ENCODE peak calls at places on chromosomes 1 and 21, in seven cellular contexts. M, O, K, U, Q, H and E are unnamed samples.

GRCh38 chr1:244603498-244603897 is 49.4 kb upstream of the DESI2 start:
- DNase-seq in M (no peak), O (peak; percentile 34), K (no peak), U (no peak), Q (no peak), H (no peak), E (no peak)

GRCh38 chr1:62040450-62040849 is 154.2 kb upstream of the L1TD1 start:
- DNase-seq in M (no peak), O (no peak), K (no peak), U (no peak), Q (no peak), H (no peak), E (no peak)

GRCh38 chr1:47934243-47934805 is 62.9 kb downstream of the TRABD2B start:
- DNase-seq in M (no peak), O (no peak), K (no peak), U (peak; percentile 6), Q (peak; percentile 90), H (no peak), E (no peak)

GRCh38 chr1:91730781-91731732 is 154.9 kb downstream of the TGFBR3 start:
- DNase-seq in M (no peak), O (peak; percentile 83), K (no peak), U (no peak), Q (no peak), H (no peak), E (no peak)

GRCh38 chr1:227944931-227945890 is 2.5 kb downstream of the WNT9A start:
- DNase-seq in M (peak; percentile 48), O (peak; percentile 16), K (no peak), U (no peak), Q (peak; percentile 66), H (no peak), E (no peak)

GRCh38 chr1:56709269-56709880 is 64.3 kb downstream of the PRKAA2 start:
- DNase-seq in M (peak; percentile 41), O (peak; percentile 49), K (no peak), U (no peak), Q (no peak), H (no peak), E (no peak)

GRCh38 chr1:12547586-12548225 is 70.3 kb downstream of the DHRS3 start:
- DNase-seq in M (no peak), O (no peak), K (no peak), U (no peak), Q (peak; percentile 71), H (no peak), E (no peak)

GRCh38 chr1:116540088-116540487 is 30.7 kb downstream of the CD58 start:
- DNase-seq in M (no peak), O (no peak), K (no peak), U (no peak), Q (no peak), H (no peak), E (no peak)

GRCh38 chr1:178620584-178621475 is 104.2 kb upstream of the RALGPS2 start:
- DNase-seq in M (no peak), O (no peak), K (no peak), U (no peak), Q (no peak), H (no peak), E (no peak)

GRCh38 chr1:93666613-93667384 is 14.8 kb downstream of the BCAR3 start:
- DNase-seq in M (no peak), O (peak; percentile 88), K (no peak), U (no peak), Q (no peak), H (no peak), E (no peak)

GRCh38 chr1:231337472-231338269 is at the start of gene EXOC8:
- DNase-seq in M (peak; percentile 99), O (peak; percentile 91), K (peak; percentile 89), U (peak; percentile 64), Q (peak; percentile 99), H (peak; percentile 90), E (peak; percentile 92)

GRCh38 chr1:6942990-6943389 is 157.7 kb downstream of the CAMTA1 start:
- DNase-seq in M (no peak), O (no peak), K (no peak), U (no peak), Q (no peak), H (no peak), E (no peak)

GRCh38 chr1:92329356-92330129 is 30.7 kb downstream of the RPAP2 start:
- DNase-seq in M (no peak), O (peak; percentile 97), K (no peak), U (no peak), Q (no peak), H (no peak), E (no peak)

GRCh38 chr1:19877821-19878636 is 4.2 kb upstream of the OTUD3 start:
- DNase-seq in M (no peak), O (no peak), K (no peak), U (no peak), Q (no peak), H (no peak), E (no peak)

GRCh38 chr1:85544689-85545203 is 35.8 kb upstream of the CCN1 start:
- DNase-seq in M (peak; percentile 16), O (peak; percentile 56), K (no peak), U (no peak), Q (no peak), H (no peak), E (no peak)

GRCh38 chr1:156435551-156436318 is 64.8 kb downstream of the MEF2D start:
- DNase-seq in M (no peak), O (peak; percentile 6), K (no peak), U (no peak), Q (no peak), H (no peak), E (no peak)

GRCh38 chr1:229040630-229041358 is 230.1 kb upstream of the RAB4A start:
- DNase-seq in M (no peak), O (no peak), K (no peak), U (no peak), Q (no peak), H (no peak), E (no peak)

GRCh38 chr1:108877324-108877812 is 583 bp downstream of the GPSM2 start:
- DNase-seq in M (no peak), O (peak; percentile 35), K (no peak), U (no peak), Q (no peak), H (no peak), E (no peak)

GRCh38 chr1:22268327-22268726 is 125.4 kb upstream of the WNT4 start:
- DNase-seq in M (no peak), O (no peak), K (no peak), U (no peak), Q (no peak), H (no peak), E (no peak)

GRCh38 chr1:221276911-221277310 is 397.7 kb downstream of the HLX start:
- DNase-seq in M (no peak), O (peak; percentile 23), K (no peak), U (no peak), Q (no peak), H (no peak), E (no peak)

GRCh38 chr1:36306210-36306901 is at the start of gene SH3D21:
- DNase-seq in M (peak; percentile 75), O (no peak), K (no peak), U (no peak), Q (peak; percentile 84), H (no peak), E (no peak)

GRCh38 chr1:21891621-21892479 is 45.3 kb downstream of the HSPG2 start:
- DNase-seq in M (no peak), O (no peak), K (no peak), U (no peak), Q (no peak), H (no peak), E (no peak)

GRCh38 chr1:76219589-76219914 is 145.0 kb downstream of the ST6GALNAC3 start:
- DNase-seq in M (no peak), O (no peak), K (no peak), U (no peak), Q (no peak), H (no peak), E (no peak)

GRCh38 chr1:145979746-145980435 is 15.4 kb downstream of the POLR3GL start:
- DNase-seq in M (no peak), O (no peak), K (no peak), U (no peak), Q (no peak), H (no peak), E (no peak)

GRCh38 chr1:213793482-213794067 is 194.2 kb upstream of the PROX1 start:
- DNase-seq in M (no peak), O (no peak), K (no peak), U (no peak), Q (no peak), H (no peak), E (no peak)

GRCh38 chr1:171355727-171356126 is 41.7 kb downstream of the FMO4 start:
- DNase-seq in M (no peak), O (peak; percentile 49), K (no peak), U (no peak), Q (no peak), H (no peak), E (no peak)

GRCh38 chr1:35454175-35454574 is 103.0 kb downstream of the KIAA0319L start:
- DNase-seq in M (no peak), O (no peak), K (no peak), U (no peak), Q (no peak), H (no peak), E (peak; percentile 45)

GRCh38 chr1:226736908-226737818 is 1.9 kb downstream of the ITPKB start:
- DNase-seq in M (peak; percentile 47), O (peak; percentile 45), K (peak; percentile 75), U (no peak), Q (peak; percentile 81), H (no peak), E (no peak)

GRCh38 chr21:45536301-45537081 is 5.7 kb downstream of the SLC19A1 start:
- DNase-seq in M (no peak), O (no peak), K (no peak), U (no peak), Q (peak; percentile 68), H (no peak), E (no peak)

GRCh38 chr1:193108471-193108870 is 3.3 kb upstream of the GLRX2 start:
- DNase-seq in M (no peak), O (no peak), K (no peak), U (no peak), Q (no peak), H (no peak), E (no peak)

GRCh38 chr1:118160825-118161224 is 24.2 kb downstream of the SPAG17 start:
- DNase-seq in M (no peak), O (no peak), K (no peak), U (no peak), Q (no peak), H (no peak), E (no peak)

GRCh38 chr21:19321688-19322087 is 918.1 kb upstream of the TMPRSS15 start:
- DNase-seq in M (no peak), O (no peak), K (no peak), U (no peak), Q (no peak), H (no peak), E (no peak)

GRCh38 chr1:69513621-69514020 is 54.1 kb upstream of the LRRC7 start:
- DNase-seq in M (no peak), O (peak; percentile 11), K (no peak), U (no peak), Q (no peak), H (no peak), E (no peak)

GRCh38 chr1:43466403-43466802 is 12.7 kb upstream of the HYI start:
- DNase-seq in M (peak; percentile 22), O (peak; percentile 44), K (no peak), U (no peak), Q (no peak), H (no peak), E (no peak)

GRCh38 chr1:76298399-76298798 is 223.9 kb downstream of the ST6GALNAC3 start:
- DNase-seq in M (no peak), O (no peak), K (no peak), U (no peak), Q (no peak), H (no peak), E (no peak)

GRCh38 chr1:52192436-52192835 is 50.5 kb downstream of the ZFYVE9 start:
- DNase-seq in M (no peak), O (no peak), K (no peak), U (no peak), Q (no peak), H (no peak), E (no peak)

GRCh38 chr21:33348728-33349127 is 24.0 kb downstream of the IFNAR1 start:
- DNase-seq in M (no peak), O (no peak), K (no peak), U (no peak), Q (no peak), H (no peak), E (no peak)

GRCh38 chr21:29332461-29333354 is 34.0 kb downstream of the BACH1 start:
- DNase-seq in M (no peak), O (peak; percentile 89), K (no peak), U (no peak), Q (no peak), H (no peak), E (no peak)